ENCODE peak calls at places on chromosomes 13 and 19, in five cellular contexts. W is naive thymus-derived CD8-positive, alpha-beta T cell; X is T-cell; M is stimulated activated CD4-positive, alpha-beta T cell treated with anti-CD3 and anti-CD28 coated beads, Interleukin-15, amount 100 ng/mL, for 1 hour; G is Ammon's horn. B is an unnamed sample.

GRCh38 chr13:111945086-111945485 is 121.9 kb upstream of the SOX1 start:
- DNase-seq in W (no peak), X (no peak), M (no peak), G (no peak), B (no peak)

GRCh38 chr19:7911509-7912143 is 3.0 kb upstream of the TGFBR3L start:
- DNase-seq in W (no peak), X (no peak), M (no peak), G (no peak), B (no peak)

GRCh38 chr13:99237981-99238662 is 20.1 kb downstream of the GPR18 start:
- DNase-seq in W (no peak), X (no peak), M (no peak), G (peak; percentile 29), B (no peak)

GRCh38 chr13:44857736-44858135 is 131.5 kb downstream of the NUFIP1 start:
- DNase-seq in W (no peak), X (no peak), M (no peak), G (no peak), B (no peak)

GRCh38 chr13:83765796-83766195 is 116.5 kb downstream of the SLITRK1 start:
- DNase-seq in W (no peak), X (no peak), M (no peak), G (peak; percentile 92), B (no peak)

GRCh38 chr13:35889560-35889959 is 241.6 kb downstream of the DCLK1 start:
- DNase-seq in W (no peak), X (no peak), M (no peak), G (no peak), B (no peak)

GRCh38 chr13:73803997-73804396 is 330.2 kb downstream of the KLF12 start:
- DNase-seq in W (no peak), X (no peak), M (no peak), G (no peak), B (peak; percentile 62)

GRCh38 chr13:98169331-98169730 is 7.7 kb downstream of the RNF113B start:
- DNase-seq in W (no peak), X (no peak), M (no peak), G (no peak), B (no peak)

GRCh38 chr13:79645569-79645968 is 164.6 kb downstream of the NDFIP2 start:
- DNase-seq in W (no peak), X (no peak), M (no peak), G (no peak), B (no peak)

GRCh38 chr19:1289395-1290244 is 3.9 kb downstream of the EFNA2 start:
- DNase-seq in W (no peak), X (no peak), M (no peak), G (no peak), B (no peak)

GRCh38 chr19:50490411-50490811 is 13.8 kb upstream of the GARIN5A start:
- DNase-seq in W (no peak), X (no peak), M (no peak), G (no peak), B (no peak)

GRCh38 chr19:35789195-35789977 is 14.0 kb downstream of the ARHGAP33 start:
- DNase-seq in W (no peak), X (no peak), M (no peak), G (no peak), B (no peak)

GRCh38 chr13:42497798-42498197 is 76.2 kb upstream of the TNFSF11 start:
- DNase-seq in W (no peak), X (no peak), M (no peak), G (no peak), B (peak; percentile 87)

GRCh38 chr19:20964798-20965197 is 41.7 kb downstream of the ZNF85 start:
- DNase-seq in W (no peak), X (no peak), M (no peak), G (no peak), B (no peak)

GRCh38 chr19:567296-567900 is 5.0 kb upstream of the BSG start:
- DNase-seq in W (no peak), X (no peak), M (no peak), G (no peak), B (no peak)

GRCh38 chr13:97344250-97345175 is 89.5 kb upstream of the RAP2A start:
- DNase-seq in W (peak; percentile 64), X (peak; percentile 19), M (no peak), G (peak; percentile 85), B (peak; percentile 52)

GRCh38 chr19:13573268-13573667 is 67.0 kb upstream of the CACNA1A start:
- DNase-seq in W (no peak), X (no peak), M (no peak), G (no peak), B (no peak)

GRCh38 chr13:36088001-36088400 is 43.2 kb downstream of the DCLK1 start:
- DNase-seq in W (no peak), X (no peak), M (no peak), G (no peak), B (no peak)

GRCh38 chr19:6464070-6464873 is at the start of gene CRB3:
- DNase-seq in W (peak; percentile 84), X (peak; percentile 25), M (peak; percentile 15), G (no peak), B (no peak)

GRCh38 chr13:34201050-34201913 is 383.3 kb downstream of the RFC3 start:
- DNase-seq in W (no peak), X (no peak), M (no peak), G (peak; percentile 60), B (peak; percentile 94)

GRCh38 chr19:49231804-49232203 is 74.2 kb downstream of the TRPM4 start:
- DNase-seq in W (no peak), X (no peak), M (no peak), G (no peak), B (no peak)

GRCh38 chr19:46967578-46968018 is 52.0 kb upstream of the NPAS1 start:
- DNase-seq in W (no peak), X (no peak), M (no peak), G (no peak), B (no peak)

GRCh38 chr19:35846038-35846668 is 6.2 kb downstream of the NPHS1 start:
- DNase-seq in W (no peak), X (no peak), M (no peak), G (no peak), B (no peak)

GRCh38 chr19:56839665-56840451 is 668 bp downstream of the PEG3 start:
- DNase-seq in W (peak; percentile 69), X (no peak), M (no peak), G (peak; percentile 98), B (peak; percentile 33)

GRCh38 chr13:73338389-73338788 is 279.6 kb downstream of the KLF5 start:
- DNase-seq in W (no peak), X (no peak), M (no peak), G (no peak), B (no peak)

B was measured in amniotic epithelial cell.